ENCODE peak calls at places on chromosomes 16 and 17, in nine cellular contexts. T, V, S, O, G, L, X, B and P are unnamed samples.

GRCh38 chr17:66676421-66676820 is 158.5 kb upstream of the CACNG5 start:
- DNase-seq in B (no peak), G (no peak), T (no peak), V (no peak), X (no peak), O (no peak), L (peak), S (peak), P (no peak)

GRCh38 chr16:67544844-67545664 is 16.4 kb downstream of the RIPOR1 start:
- DNase-seq in G (no peak), B (no peak), X (no peak), S (no peak), O (no peak), T (no peak), V (no peak), L (no peak), P (no peak)

GRCh38 chr17:38579934-38580333 is 25.8 kb downstream of the SRCIN1 start:
- DNase-seq in B (no peak), V (peak), T (peak), O (peak), G (no peak), S (peak), L (no peak), X (peak), P (no peak)

GRCh38 chr17:70906808-70907207 is 737.5 kb downstream of the KCNJ2 start:
- DNase-seq in X (no peak), T (no peak), V (peak), O (peak), L (no peak), B (no peak), S (no peak), G (no peak), P (no peak)

GRCh38 chr16:23506606-23506994 is 3.7 kb downstream of the GGA2 start:
- DNase-seq in T (no peak), L (no peak), V (no peak), O (no peak), S (no peak), B (no peak), X (no peak), G (no peak), P (no peak)

GRCh38 chr17:4559851-4560820 is at the start of gene GGT6:
- DNase-seq in B (no peak), G (no peak), V (no peak), L (no peak), S (no peak), T (no peak), X (no peak), O (no peak), P (no peak)

GRCh38 chr16:89110641-89111040 is 17.0 kb downstream of the ACSF3 start:
- DNase-seq in V (no peak), B (no peak), T (no peak), L (no peak), S (no peak), G (no peak), O (no peak), X (no peak), P (no peak)

GRCh38 chr17:50668838-50669581 is 34.3 kb downstream of the ABCC3 start:
- DNase-seq in T (no peak), S (no peak), G (no peak), L (no peak), X (no peak), B (no peak), O (no peak), V (no peak), P (no peak)

GRCh38 chr16:19180741-19181140 is 12.7 kb downstream of the SYT17 start:
- DNase-seq in V (no peak), O (no peak), B (no peak), L (no peak), T (no peak), X (no peak), S (no peak), G (no peak), P (no peak)

GRCh38 chr16:53908731-53909130 is 204.8 kb downstream of the FTO start:
- DNase-seq in G (no peak), S (no peak), B (no peak), T (no peak), L (no peak), X (no peak), V (no peak), O (no peak), P (no peak)

GRCh38 chr16:67714522-67714921 is 4.6 kb downstream of the GFOD2 start:
- DNase-seq in X (no peak), L (no peak), G (no peak), O (no peak), T (no peak), B (no peak), V (no peak), S (no peak), P (no peak)

GRCh38 chr17:15648384-15648783 is 28.9 kb upstream of the FBXW10B start:
- DNase-seq in O (no peak), L (no peak), V (no peak), S (no peak), X (no peak), B (no peak), T (peak), G (no peak), P (no peak)

GRCh38 chr16:81697321-81697885 is 81.7 kb upstream of the PLCG2 start:
- DNase-seq in B (peak), L (peak), X (peak), G (no peak), S (peak), O (peak), T (peak), V (peak), P (no peak)

GRCh38 chr16:31082368-31083045 is 6.2 kb downstream of the PRSS53 start:
- DNase-seq in B (no peak), V (no peak), T (no peak), G (no peak), X (no peak), O (no peak), L (no peak), S (no peak), P (no peak)

GRCh38 chr16:51085271-51085670 is 65.8 kb downstream of the SALL1 start:
- DNase-seq in X (no peak), L (no peak), S (no peak), B (no peak), V (no peak), G (no peak), O (no peak), T (no peak), P (no peak)

GRCh38 chr16:85943702-85944101 is 44.7 kb downstream of the IRF8 start:
- DNase-seq in L (no peak), B (no peak), G (no peak), V (no peak), T (no peak), S (no peak), O (no peak), X (no peak), P (no peak)

GRCh38 chr16:86049641-86050040 is 150.7 kb downstream of the IRF8 start:
- DNase-seq in B (no peak), V (no peak), S (no peak), T (no peak), O (no peak), G (no peak), X (no peak), L (no peak), P (no peak)

GRCh38 chr16:853306-853705 is 52.8 kb upstream of the GNG13 start:
- DNase-seq in X (no peak), V (no peak), O (no peak), S (no peak), G (no peak), B (no peak), L (no peak), T (no peak), P (no peak)

GRCh38 chr17:39753514-39754160 is 15.9 kb downstream of the GRB7 start:
- DNase-seq in L (no peak), B (no peak), G (no peak), V (peak), S (no peak), X (no peak), O (peak), T (no peak), P (peak)

GRCh38 chr17:72514888-72515287 is 394.1 kb downstream of the SOX9 start:
- DNase-seq in L (no peak), V (no peak), O (no peak), B (no peak), T (no peak), S (no peak), G (no peak), X (no peak), P (no peak)

GRCh38 chr17:34398990-34399389 is 36.0 kb upstream of the CCL1 start:
- DNase-seq in T (no peak), O (no peak), V (no peak), G (no peak), S (no peak), L (no peak), X (no peak), B (no peak), P (peak)

GRCh38 chr17:51422634-51423033 is 162.3 kb downstream of the UTP18 start:
- DNase-seq in B (no peak), T (no peak), O (no peak), V (no peak), X (no peak), L (no peak), S (no peak), G (no peak), P (no peak)

GRCh38 chr17:76682306-76682705 is 28.5 kb downstream of the MXRA7 start:
- DNase-seq in X (no peak), O (no peak), B (no peak), T (peak), V (no peak), L (no peak), G (no peak), S (no peak), P (no peak)

GRCh38 chr17:64148017-64148631 is 18.2 kb upstream of the ERN1 start:
- DNase-seq in T (no peak), O (peak), X (peak), L (no peak), V (peak), S (no peak), G (no peak), B (no peak), P (no peak)

GRCh38 chr17:64149196-64149595 is 19.3 kb upstream of the ERN1 start:
- DNase-seq in S (no peak), G (no peak), X (no peak), V (no peak), O (no peak), L (no peak), T (no peak), B (no peak), P (no peak)

GRCh38 chr17:64150237-64151015 is 20.5 kb upstream of the ERN1 start:
- DNase-seq in S (no peak), G (no peak), X (peak), L (no peak), T (no peak), O (no peak), B (no peak), V (no peak), P (no peak)

GRCh38 chr17:64147110-64148016 is 17.4 kb upstream of the ERN1 start:
- DNase-seq in V (peak), S (peak), T (peak), O (peak), L (no peak), G (no peak), B (no peak), X (peak), P (peak)

DNA sequence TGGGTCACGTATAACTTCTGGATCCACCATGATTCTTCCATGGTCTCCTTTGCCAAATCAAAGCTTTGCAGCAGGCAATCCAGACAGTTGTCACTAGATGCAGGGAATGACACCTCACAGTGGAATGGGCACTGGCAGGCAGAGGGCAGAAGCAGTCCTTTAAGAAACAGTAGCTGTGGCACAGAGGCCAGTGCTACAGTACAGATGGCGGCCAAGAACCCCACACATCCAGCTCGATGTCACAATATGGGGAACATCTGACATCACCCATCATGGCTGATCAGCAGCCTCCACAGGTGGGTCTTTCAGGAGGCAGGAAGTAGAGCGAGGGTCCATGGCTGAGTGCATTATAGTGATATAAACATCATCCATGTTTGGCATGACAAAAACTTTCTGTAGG is 18.8 kb upstream of the ERN1 start:
- DNase-seq in V (peak), X (no peak), B (no peak), L (no peak), T (no peak), G (no peak), S (no peak), O (peak), P (no peak)
- TF ChIP-seq CTCF in V (no peak), X (peak), B (no peak), L (no peak), T (no peak), G (peak), S (no peak), O (peak), P (no peak)

DNA sequence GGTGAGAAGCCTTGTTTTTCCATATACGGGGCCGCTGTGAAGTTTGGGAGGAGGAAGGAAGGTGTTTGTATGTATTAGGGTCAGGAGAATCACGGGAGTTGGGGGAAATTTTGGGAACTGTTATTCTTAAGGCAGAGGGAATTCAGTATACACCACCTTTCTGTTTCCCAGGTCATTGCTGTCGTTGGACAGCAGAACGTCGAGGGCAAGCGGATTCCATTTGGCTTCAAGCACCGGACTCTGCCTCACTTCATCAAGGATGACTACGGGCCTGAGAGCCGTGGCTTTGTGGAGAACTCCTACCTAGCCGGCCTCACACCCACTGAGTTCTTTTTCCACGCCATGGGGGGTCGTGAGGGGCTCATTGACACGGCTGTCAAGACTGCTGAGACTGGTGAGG is 17.6 kb downstream of the POLR2A start:
- DNase-seq in V (no peak), L (no peak), S (no peak), O (no peak), G (no peak), X (no peak), T (no peak), B (no peak), P (no peak)
- TF ChIP-seq REST in V (no peak), L (no peak), S (no peak), O (no peak), G (no peak), X (no peak), T (no peak), B (no peak), P (no peak)

GRCh38 chr17:80545499-80545826 is 825 bp downstream of the RPTOR start:
- DNase-seq in S (peak), X (no peak), T (peak), B (no peak), G (no peak), L (no peak), O (no peak), V (peak), P (peak)

GRCh38 chr17:80546267-80546666 is 1.6 kb downstream of the RPTOR start:
- DNase-seq in X (no peak), V (no peak), S (no peak), L (no peak), G (no peak), B (no peak), O (no peak), T (peak), P (peak)

GRCh38 chr17:80539022-80539421 is 5.6 kb upstream of the RPTOR start:
- DNase-seq in O (no peak), V (peak), T (no peak), B (no peak), L (no peak), X (no peak), S (peak), G (no peak), P (peak)

DNA sequence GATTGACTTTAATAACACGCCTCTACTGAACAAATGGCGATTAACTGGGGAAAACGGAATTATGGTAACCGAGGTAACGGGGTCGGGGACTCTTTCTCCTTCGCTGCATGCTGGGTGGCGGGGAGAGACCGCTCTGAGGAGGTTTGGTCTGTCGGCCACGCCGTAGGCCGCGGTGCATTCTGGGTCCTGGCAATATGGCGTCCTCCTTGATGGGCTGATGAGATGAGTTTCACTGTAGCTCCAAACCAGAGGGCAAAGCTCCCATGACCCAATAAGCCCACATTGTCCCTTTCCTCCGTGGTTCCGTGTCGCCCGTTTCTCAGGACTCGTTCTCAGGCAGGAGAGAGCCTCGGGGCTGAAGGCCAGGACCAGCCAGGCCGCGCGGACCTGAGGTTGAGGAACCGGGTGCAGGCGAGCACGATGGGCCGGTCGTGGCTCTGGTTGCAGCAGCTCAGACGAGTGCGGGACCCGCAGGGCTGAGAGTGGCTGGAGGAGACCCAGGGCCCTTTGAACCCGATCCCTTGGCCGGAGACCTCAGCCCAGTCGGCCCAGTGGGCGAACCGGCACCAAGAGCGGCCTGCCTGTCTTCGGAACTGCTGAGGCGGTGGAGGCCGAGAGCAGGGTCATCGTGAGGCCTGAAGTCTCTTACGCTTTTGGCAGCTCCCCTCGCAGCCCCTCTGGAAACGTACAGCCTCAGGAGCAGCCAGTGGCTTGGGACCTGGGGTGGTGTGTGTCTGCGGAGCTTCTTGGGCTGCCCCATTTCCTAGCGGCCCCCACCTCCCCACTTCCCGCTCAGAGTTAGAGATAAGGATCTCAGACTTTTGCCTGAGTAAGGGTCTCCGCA is at the start of gene RPTOR:
- DNase-seq in G (peak), B (peak), X (peak), L (peak), T (peak), S (peak), O (peak), V (peak), P (peak)
- TF ChIP-seq CTCF in G (no peak), B (no peak), X (peak), L (no peak), T (no peak), S (no peak), O (no peak), V (no peak), P (no peak)

GRCh38 chr16:73036074-73036826 is 11.7 kb downstream of the ZFHX3 start:
- DNase-seq in S (no peak), X (no peak), L (no peak), B (no peak), V (peak), G (peak), T (no peak), O (no peak), P (no peak)
- TF ChIP-seq REST in S (no peak), X (no peak), L (no peak), B (no peak), V (no peak), G (no peak), T (no peak), O (no peak), P (no peak)